ENCODE peak calls at places on chromosome 5, in four cellular contexts. D is tibial artery, Y is upper lobe of left lung, K is fibroblast of lung. E is an unnamed sample. For H3K4me1, the result is how much of the 10 kb centered on the place peaks cover.

GRCh38 chr5:51385214-51385613 is 2.0 kb downstream of the ISL1 start:
- DNase-seq in D (no peak), Y (no peak), K (no peak), E (peak)

GRCh38 chr5:36965179-36965578 is 88.6 kb downstream of the NIPBL start:
- DNase-seq in D (no peak), Y (no peak), K (no peak), E (no peak)

GRCh38 chr5:178436326-178436940 is 153.8 kb downstream of the COL23A1 start:
- DNase-seq in D (no peak), Y (no peak), K (no peak), E (no peak)

GRCh38 chr5:75886706-75887105 is 169.5 kb upstream of the POC5 start:
- DNase-seq in D (no peak), Y (no peak), K (no peak), E (peak)

GRCh38 chr5:97545856-97546570 is 363.0 kb upstream of the RIOK2 start:
- DNase-seq in D (no peak), Y (no peak), K (peak), E (no peak)

GRCh38 chr5:395156-395920 is 47.6 kb upstream of the EXOC3 start:
- DNase-seq in D (no peak), Y (peak), K (peak), E (no peak)

GRCh38 chr5:7878381-7878873 is 9.5 kb downstream of the MTRR start:
- DNase-seq in D (no peak), Y (no peak), K (peak), E (no peak)

GRCh38 chr5:5335708-5336211 is 86.7 kb upstream of the ICE1 start:
- DNase-seq in D (no peak), Y (no peak), K (peak), E (peak)

GRCh38 chr5:130222638-130223037 is 318.4 kb downstream of the CHSY3 start:
- DNase-seq in D (no peak), Y (no peak), K (peak), E (peak)

GRCh38 chr5:131589510-131590348 is 45.3 kb downstream of the RAPGEF6 start:
- DNase-seq in D (no peak), Y (no peak), K (peak), E (peak)

GRCh38 chr5:41973087-41973486 is 48.0 kb downstream of the FBXO4 start:
- DNase-seq in D (no peak), Y (no peak), K (no peak), E (no peak)

GRCh38 chr5:147658293-147658932 is 124.1 kb downstream of the JAKMIP2 start:
- DNase-seq in D (no peak), Y (no peak), K (peak), E (no peak)

GRCh38 chr5:73122875-73123810 is 2.8 kb downstream of the TMEM171 start:
- DNase-seq in D (no peak), Y (peak), K (peak), E (peak)

GRCh38 chr5:85951707-85952210 is 666.0 kb upstream of the COX7C start:
- DNase-seq in D (no peak), Y (no peak), K (no peak), E (no peak)

DNA sequence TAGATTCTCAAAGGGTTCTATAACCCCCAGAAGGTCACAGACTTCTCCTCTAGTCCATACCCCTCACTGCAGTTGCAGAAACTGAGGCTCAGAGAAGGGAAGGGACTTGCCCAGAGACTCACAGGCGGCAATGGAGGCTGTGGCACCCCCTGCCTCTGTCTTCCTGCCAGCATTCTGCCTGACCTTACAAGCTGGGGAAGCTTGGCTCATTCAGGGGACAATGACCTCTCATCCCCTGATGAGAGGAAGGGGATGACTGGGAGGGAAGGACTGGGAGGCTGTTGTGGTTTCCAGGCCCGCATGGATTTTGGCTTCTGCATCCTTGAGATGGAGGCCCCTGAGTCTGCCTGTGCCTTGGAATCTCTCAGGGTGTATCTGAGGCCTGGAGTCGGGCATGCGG is 897 bp downstream of the NDST1 start:
- DNase-seq in D (no peak), Y (no peak), K (no peak), E (no peak)
- H3K4me1 ChIP-seq in D (half or more), Y (half or more), K (under half), E (under half)

GRCh38 chr5:56983593-56984361 is 31.9 kb upstream of the MIER3 start:
- DNase-seq in D (no peak), Y (no peak), K (no peak), E (no peak)

GRCh38 chr5:56985941-56986630 is 34.2 kb upstream of the MIER3 start:
- DNase-seq in D (no peak), Y (no peak), K (no peak), E (no peak)

GRCh38 chr5:56984445-56984844 is 32.5 kb upstream of the MIER3 start:
- DNase-seq in D (no peak), Y (no peak), K (peak), E (no peak)

GRCh38 chr5:56987171-56987570 is 35.2 kb upstream of the MIER3 start:
- DNase-seq in D (no peak), Y (no peak), K (no peak), E (no peak)

GRCh38 chr5:56986631-56986957 is 34.7 kb upstream of the MIER3 start:
- DNase-seq in D (no peak), Y (no peak), K (no peak), E (peak)
- TF ChIP-seq CTCF in D (no peak), Y (no peak), K (no peak), E (no peak)

DNA sequence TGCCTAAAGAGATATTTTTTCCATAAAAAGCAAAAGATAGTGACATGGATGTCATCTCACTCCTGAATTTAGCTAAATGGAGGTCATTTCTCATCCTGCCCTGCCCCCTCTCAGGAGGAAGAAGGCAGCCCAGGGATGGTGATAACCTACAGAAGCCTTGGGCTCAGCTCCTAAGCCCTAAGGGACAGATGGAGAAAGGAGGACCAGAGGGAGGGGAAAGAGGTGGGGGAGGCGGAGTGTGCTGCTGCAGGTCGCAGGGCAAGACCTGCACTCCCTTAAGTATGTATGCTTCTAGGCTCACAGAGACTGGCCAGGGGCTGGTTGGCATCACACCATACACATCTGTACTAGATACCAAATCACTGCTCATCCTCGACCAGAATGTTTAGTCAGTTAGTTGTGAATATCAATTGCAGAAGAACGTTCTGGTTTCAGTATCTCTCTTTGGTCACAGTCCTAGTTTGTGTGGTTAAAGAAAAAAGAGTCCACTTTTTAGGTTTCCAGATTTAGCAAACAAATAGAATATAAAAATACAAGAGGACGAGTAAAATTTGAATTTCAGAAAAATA is 18.4 kb upstream of the CDKN2AIPNL start:
- DNase-seq in D (no peak), Y (no peak), K (no peak), E (no peak)
- H3K27ac ChIP-seq in D (no peak), Y (no peak), K (no peak), E (no peak)

DNA sequence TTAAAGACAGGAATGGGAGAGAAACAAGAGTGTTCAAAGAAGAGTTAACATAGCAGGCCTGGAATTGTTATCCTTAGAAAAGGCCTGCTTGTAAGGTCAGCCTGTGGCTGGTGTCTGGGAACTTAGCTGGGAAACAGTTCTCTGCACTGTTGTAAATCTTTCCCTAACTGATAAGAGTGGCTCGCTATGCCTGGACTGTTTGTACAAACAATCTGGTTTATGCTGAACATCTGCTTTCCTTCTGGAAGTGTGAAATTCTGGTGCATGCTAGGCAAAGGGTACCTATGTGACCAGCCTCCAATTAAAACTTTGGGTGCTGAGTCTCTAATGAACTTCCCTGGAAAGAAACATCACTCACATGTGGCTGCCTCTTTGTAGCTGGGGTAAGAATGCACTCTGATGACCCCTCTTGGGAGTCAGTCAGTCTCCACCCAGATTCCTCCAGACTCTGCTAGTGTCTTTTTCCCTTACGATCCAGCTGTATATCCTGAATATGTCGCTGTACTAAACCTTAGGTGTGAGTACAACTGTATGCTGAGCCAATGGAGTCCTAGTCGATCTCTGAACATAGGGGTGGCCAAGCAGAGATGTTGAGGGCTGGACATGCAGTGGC is 16.5 kb downstream of the SPARC start:
- DNase-seq in D (no peak), Y (no peak), K (peak), E (no peak)
- H3K4me1 ChIP-seq in D (half or more), Y (half or more), K (half or more), E (under half)

GRCh38 chr5:150350524-150351344 is 6.8 kb upstream of the TCOF1 start:
- DNase-seq in D (peak), Y (no peak), K (peak), E (peak)
- TF ChIP-seq CTCF in D (peak), Y (peak), K (peak), E (peak)

DNA sequence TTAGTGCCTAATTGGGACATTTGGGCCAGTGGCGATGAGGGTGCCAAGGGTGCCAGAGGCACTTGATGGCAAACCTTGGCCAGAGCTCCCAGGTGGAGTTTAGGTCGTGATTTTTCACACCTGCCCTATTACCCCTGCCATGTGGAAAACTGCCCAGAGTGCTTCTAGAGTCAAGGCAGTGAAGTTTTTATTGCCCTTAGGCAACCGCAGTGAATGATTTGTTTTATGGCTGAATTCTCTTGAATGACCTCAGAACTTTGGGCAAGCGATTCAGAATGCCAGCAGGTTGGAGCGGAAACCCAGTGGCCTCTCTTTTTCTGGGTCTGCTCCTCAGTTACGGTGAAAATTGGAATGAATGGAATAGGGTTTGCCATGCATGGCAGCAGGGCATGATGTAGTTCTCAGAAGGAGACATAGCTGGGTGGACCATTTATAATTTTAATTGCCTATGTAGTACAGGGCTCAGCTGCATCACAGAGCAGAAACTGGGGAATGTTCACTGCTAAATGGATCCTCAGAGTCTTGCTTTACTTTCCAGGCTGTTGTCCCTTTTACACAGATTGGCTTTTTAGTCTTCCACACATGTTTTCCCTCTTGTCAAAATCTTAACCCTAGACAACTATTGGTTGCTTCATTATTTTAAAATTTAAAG is 820.0 kb upstream of the SEMA6A start:
- DNase-seq in D (no peak), Y (no peak), K (no peak), E (no peak)
- H3K27ac ChIP-seq in D (no peak), Y (no peak), K (no peak), E (no peak)

GRCh38 chr5:100157066-100157465 is 378.1 kb upstream of the FAM174A start:
- DNase-seq in D (no peak), Y (no peak), K (no peak), E (no peak)

GRCh38 chr5:100165309-100165708 is 369.9 kb upstream of the FAM174A start:
- DNase-seq in D (no peak), Y (no peak), K (peak), E (no peak)

GRCh38 chr5:100161868-100162267 is 373.3 kb upstream of the FAM174A start:
- DNase-seq in D (no peak), Y (no peak), K (no peak), E (no peak)
- H3K4me1 ChIP-seq in D (under half), Y (under half), K (under half), E (under half)

GRCh38 chr5:139394123-139394653 is 716 bp downstream of the PROB1 start:
- DNase-seq in D (no peak), Y (peak), K (no peak), E (no peak)
- TF ChIP-seq CTCF in D (peak), Y (no peak), K (peak), E (peak)